ENCODE peak calls at places on chromosomes 7 and 10, in ten cellular contexts. One of them, this sample, is unnamed.

GRCh38 chr7:111892568-111892967 is 313.6 kb downstream of the DOCK4 start:
- DNase-seq in A549: no peak
- DNase-seq in GM12865: no peak
- DNase-seq in PC-3: no peak
- DNase-seq in lung: no peak
- DNase-seq in HCT116: no peak
- DNase-seq in tibial artery: no peak
- DNase-seq in upper lobe of left lung: no peak
- DNase-seq in fibroblast of lung: no peak
- DNase-seq in A673: no peak
- DNase-seq in this sample: no peak

GRCh38 chr10:9262770-9263169 is 1208.3 kb downstream of the GATA3 start:
- DNase-seq in HCT116: no peak
- DNase-seq in A673: no peak
- DNase-seq in PC-3: no peak
- DNase-seq in lung: no peak
- DNase-seq in tibial artery: no peak
- DNase-seq in upper lobe of left lung: no peak
- DNase-seq in fibroblast of lung: peak
- DNase-seq in GM12865: no peak
- DNase-seq in A549: no peak
- DNase-seq in this sample: peak

GRCh38 chr7:39618868-39619267 is 4.5 kb upstream of the RALA start:
- DNase-seq in fibroblast of lung: no peak
- DNase-seq in tibial artery: no peak
- DNase-seq in lung: no peak
- DNase-seq in HCT116: no peak
- DNase-seq in A549: no peak
- DNase-seq in PC-3: no peak
- DNase-seq in GM12865: no peak
- DNase-seq in A673: no peak
- DNase-seq in upper lobe of left lung: no peak
- DNase-seq in this sample: no peak

GRCh38 chr10:133459454-133460207 is 5.9 kb downstream of the SCART1 start:
- DNase-seq in fibroblast of lung: no peak
- DNase-seq in GM12865: no peak
- DNase-seq in HCT116: no peak
- DNase-seq in PC-3: no peak
- DNase-seq in upper lobe of left lung: no peak
- DNase-seq in tibial artery: no peak
- DNase-seq in A673: no peak
- DNase-seq in A549: no peak
- DNase-seq in lung: peak
- DNase-seq in this sample: no peak

GRCh38 chr7:108166687-108167086 is 36.5 kb upstream of the LAMB4 start:
- DNase-seq in lung: no peak
- DNase-seq in A549: no peak
- DNase-seq in GM12865: no peak
- DNase-seq in fibroblast of lung: no peak
- DNase-seq in tibial artery: no peak
- DNase-seq in PC-3: no peak
- DNase-seq in upper lobe of left lung: no peak
- DNase-seq in HCT116: no peak
- DNase-seq in A673: no peak
- DNase-seq in this sample: no peak

GRCh38 chr7:49771427-49772176 is 1.8 kb upstream of the VWC2 start:
- DNase-seq in A673: no peak
- DNase-seq in lung: no peak
- DNase-seq in HCT116: no peak
- DNase-seq in A549: no peak
- DNase-seq in upper lobe of left lung: no peak
- DNase-seq in GM12865: peak
- DNase-seq in fibroblast of lung: no peak
- DNase-seq in tibial artery: no peak
- DNase-seq in PC-3: no peak
- DNase-seq in this sample: no peak

GRCh38 chr7:131057015-131057518 is 270.6 kb upstream of the MKLN1 start:
- DNase-seq in A673: no peak
- DNase-seq in A549: no peak
- DNase-seq in tibial artery: no peak
- DNase-seq in upper lobe of left lung: no peak
- DNase-seq in PC-3: no peak
- DNase-seq in lung: no peak
- DNase-seq in GM12865: peak
- DNase-seq in fibroblast of lung: peak
- DNase-seq in HCT116: no peak
- DNase-seq in this sample: peak

GRCh38 chr7:42107484-42107883 is 129.5 kb downstream of the GLI3 start:
- DNase-seq in lung: peak
- DNase-seq in fibroblast of lung: peak
- DNase-seq in PC-3: peak
- DNase-seq in upper lobe of left lung: no peak
- DNase-seq in HCT116: no peak
- DNase-seq in tibial artery: no peak
- DNase-seq in A673: peak
- DNase-seq in A549: no peak
- DNase-seq in GM12865: no peak
- DNase-seq in this sample: peak

GRCh38 chr7:151420144-151420543 is 10.3 kb upstream of the WDR86 start:
- DNase-seq in tibial artery: no peak
- DNase-seq in A549: no peak
- DNase-seq in upper lobe of left lung: no peak
- DNase-seq in PC-3: no peak
- DNase-seq in lung: no peak
- DNase-seq in GM12865: no peak
- DNase-seq in HCT116: no peak
- DNase-seq in A673: no peak
- DNase-seq in fibroblast of lung: peak
- DNase-seq in this sample: no peak

GRCh38 chr10:127117125-127117524 is 79.3 kb downstream of the INSYN2A start:
- DNase-seq in HCT116: no peak
- DNase-seq in A673: peak
- DNase-seq in PC-3: peak
- DNase-seq in upper lobe of left lung: no peak
- DNase-seq in tibial artery: peak
- DNase-seq in GM12865: no peak
- DNase-seq in A549: peak
- DNase-seq in lung: no peak
- DNase-seq in fibroblast of lung: peak
- DNase-seq in this sample: peak

GRCh38 chr10:35641430-35642015 is 573 bp downstream of the FZD8 start:
- DNase-seq in GM12865: peak
- DNase-seq in lung: no peak
- DNase-seq in tibial artery: no peak
- DNase-seq in upper lobe of left lung: no peak
- DNase-seq in PC-3: no peak
- DNase-seq in fibroblast of lung: peak
- DNase-seq in A673: peak
- DNase-seq in A549: peak
- DNase-seq in HCT116: no peak
- DNase-seq in this sample: peak

GRCh38 chr10:23331567-23332290 is 12.9 kb downstream of the C10orf67 start:
- DNase-seq in tibial artery: no peak
- DNase-seq in upper lobe of left lung: no peak
- DNase-seq in PC-3: peak
- DNase-seq in fibroblast of lung: peak
- DNase-seq in A673: peak
- DNase-seq in HCT116: no peak
- DNase-seq in GM12865: no peak
- DNase-seq in A549: no peak
- DNase-seq in lung: no peak
- DNase-seq in this sample: peak

GRCh38 chr10:68796609-68797008 is 30.7 kb upstream of the STOX1 start:
- DNase-seq in lung: no peak
- DNase-seq in upper lobe of left lung: no peak
- DNase-seq in PC-3: peak
- DNase-seq in A549: no peak
- DNase-seq in HCT116: no peak
- DNase-seq in tibial artery: no peak
- DNase-seq in fibroblast of lung: peak
- DNase-seq in A673: no peak
- DNase-seq in GM12865: no peak
- DNase-seq in this sample: peak

GRCh38 chr10:68787813-68788212 is 39.5 kb upstream of the STOX1 start:
- DNase-seq in tibial artery: no peak
- DNase-seq in lung: no peak
- DNase-seq in HCT116: no peak
- DNase-seq in PC-3: no peak
- DNase-seq in A549: no peak
- DNase-seq in GM12865: no peak
- DNase-seq in fibroblast of lung: no peak
- DNase-seq in upper lobe of left lung: no peak
- DNase-seq in A673: no peak
- DNase-seq in this sample: no peak

GRCh38 chr10:68790476-68790875 is 36.9 kb upstream of the STOX1 start:
- DNase-seq in HCT116: no peak
- DNase-seq in PC-3: no peak
- DNase-seq in tibial artery: no peak
- DNase-seq in fibroblast of lung: no peak
- DNase-seq in A549: no peak
- DNase-seq in GM12865: no peak
- DNase-seq in upper lobe of left lung: no peak
- DNase-seq in A673: no peak
- DNase-seq in lung: no peak
- DNase-seq in this sample: no peak

GRCh38 chr10:68795886-68796532 is 31.3 kb upstream of the STOX1 start:
- DNase-seq in upper lobe of left lung: no peak
- DNase-seq in A673: no peak
- DNase-seq in A549: no peak
- DNase-seq in PC-3: no peak
- DNase-seq in fibroblast of lung: no peak
- DNase-seq in lung: no peak
- DNase-seq in GM12865: no peak
- DNase-seq in HCT116: no peak
- DNase-seq in tibial artery: no peak
- DNase-seq in this sample: no peak

DNA sequence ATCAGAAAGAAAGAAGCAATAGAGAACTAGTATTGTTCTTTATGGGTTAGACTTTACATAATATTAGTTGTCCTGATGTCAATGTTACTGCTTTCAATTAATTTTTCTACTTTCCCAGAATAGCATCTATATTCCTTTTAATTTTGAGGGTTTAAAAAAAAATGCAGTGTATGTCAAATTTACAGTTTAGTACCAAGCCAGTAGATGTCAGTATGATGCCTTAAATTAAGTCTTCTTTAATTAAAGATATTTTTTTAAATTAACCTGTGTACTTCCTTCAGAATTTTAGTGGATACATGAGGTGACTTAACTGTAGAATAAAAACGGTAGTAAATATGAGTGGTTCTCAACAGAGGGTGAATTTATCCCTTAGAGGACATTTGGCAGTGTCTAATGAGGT is 35.2 kb upstream of the STOX1 start:
- DNase-seq in GM12865: no peak
- DNase-seq in PC-3: peak
- DNase-seq in lung: no peak
- DNase-seq in A549: no peak
- DNase-seq in fibroblast of lung: no peak
- DNase-seq in A673: no peak
- DNase-seq in tibial artery: no peak
- DNase-seq in upper lobe of left lung: no peak
- DNase-seq in HCT116: no peak
- DNase-seq in this sample: peak
- TF ChIP-seq CTCF in GM12865: no peak
- TF ChIP-seq CTCF in PC-3: peak
- TF ChIP-seq CTCF in lung: no peak
- TF ChIP-seq CTCF in A549: peak
- TF ChIP-seq CTCF in fibroblast of lung: peak
- TF ChIP-seq CTCF in A673: peak
- TF ChIP-seq CTCF in tibial artery: no peak
- TF ChIP-seq CTCF in upper lobe of left lung: no peak
- TF ChIP-seq CTCF in HCT116: peak
- TF ChIP-seq CTCF in this sample: no peak

DNA sequence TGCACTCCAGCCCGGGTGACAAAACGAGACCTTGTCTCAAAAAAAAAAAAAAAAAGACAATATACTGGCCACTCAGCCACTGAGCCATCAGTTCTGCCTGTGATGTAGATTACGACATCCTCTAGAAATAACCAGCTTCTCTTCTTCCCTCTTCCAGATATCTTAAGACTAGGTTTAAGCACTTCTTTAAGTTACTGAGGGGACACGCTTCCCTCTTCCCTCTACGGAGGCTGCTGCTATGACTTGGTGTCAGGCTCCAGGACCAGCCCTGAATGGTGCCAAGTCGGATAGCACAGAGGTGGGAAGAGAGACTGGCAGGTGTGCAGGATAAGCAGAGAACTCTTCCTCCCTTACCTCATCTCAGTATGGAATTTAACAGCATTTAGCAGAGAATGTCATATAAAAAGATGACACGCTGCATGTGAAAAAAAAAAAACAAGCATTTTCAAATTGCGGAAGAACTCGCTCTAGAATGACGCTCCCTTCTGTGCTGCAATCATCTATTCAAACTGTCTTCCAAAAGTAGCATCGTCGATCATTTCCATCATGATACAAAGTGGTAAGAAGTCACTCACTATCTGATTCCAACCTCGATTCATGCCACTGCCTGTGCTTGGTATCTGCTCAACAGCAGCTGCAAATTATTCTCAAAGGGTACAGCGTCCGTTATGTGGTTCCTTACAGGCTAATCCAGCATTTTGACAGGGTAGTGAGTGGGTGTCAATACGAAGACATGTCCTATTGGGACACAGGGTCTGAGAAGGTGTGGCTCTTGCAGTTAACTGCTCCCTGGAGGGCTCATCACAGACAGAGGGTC is 13.7 kb downstream of the DAGLB start:
- DNase-seq in lung: no peak
- DNase-seq in upper lobe of left lung: no peak
- DNase-seq in tibial artery: no peak
- DNase-seq in A673: no peak
- DNase-seq in A549: no peak
- DNase-seq in HCT116: no peak
- DNase-seq in GM12865: no peak
- DNase-seq in PC-3: no peak
- DNase-seq in fibroblast of lung: no peak
- DNase-seq in this sample: no peak
- H3K4me3 ChIP-seq in lung: no peak
- H3K4me3 ChIP-seq in upper lobe of left lung: no peak
- H3K4me3 ChIP-seq in tibial artery: no peak
- H3K4me3 ChIP-seq in A673: no peak
- H3K4me3 ChIP-seq in A549: no peak
- H3K4me3 ChIP-seq in HCT116: no peak
- H3K4me3 ChIP-seq in GM12865: no peak
- H3K4me3 ChIP-seq in PC-3: no peak
- H3K4me3 ChIP-seq in fibroblast of lung: no peak
- H3K4me3 ChIP-seq in this sample: no peak

GRCh38 chr7:110130669-110131068 is 960.3 kb upstream of the LRRN3 start:
- DNase-seq in fibroblast of lung: no peak
- DNase-seq in GM12865: no peak
- DNase-seq in lung: no peak
- DNase-seq in HCT116: no peak
- DNase-seq in PC-3: peak
- DNase-seq in A673: no peak
- DNase-seq in upper lobe of left lung: no peak
- DNase-seq in A549: no peak
- DNase-seq in tibial artery: no peak
- DNase-seq in this sample: no peak
- TF ChIP-seq CTCF in fibroblast of lung: peak
- TF ChIP-seq CTCF in GM12865: peak
- TF ChIP-seq CTCF in lung: no peak
- TF ChIP-seq CTCF in HCT116: peak
- TF ChIP-seq CTCF in PC-3: peak
- TF ChIP-seq CTCF in A673: peak
- TF ChIP-seq CTCF in upper lobe of left lung: no peak
- TF ChIP-seq CTCF in A549: no peak
- TF ChIP-seq CTCF in tibial artery: no peak
- TF ChIP-seq CTCF in this sample: no peak

GRCh38 chr7:97732567-97733275 is 835 bp downstream of the TAC1 start:
- DNase-seq in tibial artery: no peak
- DNase-seq in A673: no peak
- DNase-seq in upper lobe of left lung: no peak
- DNase-seq in A549: no peak
- DNase-seq in HCT116: no peak
- DNase-seq in fibroblast of lung: no peak
- DNase-seq in GM12865: no peak
- DNase-seq in PC-3: no peak
- DNase-seq in lung: no peak
- DNase-seq in this sample: peak
- H3K4me3 ChIP-seq in tibial artery: peak
- H3K4me3 ChIP-seq in A673: peak
- H3K4me3 ChIP-seq in upper lobe of left lung: no peak
- H3K4me3 ChIP-seq in A549: peak
- H3K4me3 ChIP-seq in HCT116: no peak
- H3K4me3 ChIP-seq in fibroblast of lung: no peak
- H3K4me3 ChIP-seq in GM12865: no peak
- H3K4me3 ChIP-seq in PC-3: no peak
- H3K4me3 ChIP-seq in lung: no peak
- H3K4me3 ChIP-seq in this sample: no peak

This sample was measured in fibroblast of the aortic adventitia.